ENCODE peak calls at places on chromosomes 1 and 21, in seven cellular contexts. One of them, this sample, is unnamed.

GRCh38 chr1:171142081-171142450 is 43.0 kb upstream of the FMO2 start:
- DNase-seq in mammary epithelial cell: no peak
- DNase-seq in lower leg skin: peak; percentile 89
- DNase-seq in prostate gland: peak; percentile 17
- DNase-seq in Calu3: no peak
- DNase-seq in hepatocyte: no peak
- DNase-seq in astrocyte of the cerebellum: peak; percentile 74
- DNase-seq in this sample: peak; percentile 45

GRCh38 chr1:177334276-177334675 is 163.5 kb downstream of the BRINP2 start:
- DNase-seq in mammary epithelial cell: no peak
- DNase-seq in lower leg skin: no peak
- DNase-seq in prostate gland: no peak
- DNase-seq in Calu3: no peak
- DNase-seq in hepatocyte: peak; percentile 25
- DNase-seq in astrocyte of the cerebellum: no peak
- DNase-seq in this sample: no peak

GRCh38 chr21:42592156-42592820 is 61.1 kb upstream of the PDE9A start:
- DNase-seq in mammary epithelial cell: no peak
- DNase-seq in lower leg skin: peak; percentile 68
- DNase-seq in prostate gland: no peak
- DNase-seq in Calu3: no peak
- DNase-seq in hepatocyte: no peak
- DNase-seq in astrocyte of the cerebellum: no peak
- DNase-seq in this sample: no peak

GRCh38 chr1:210776722-210777121 is 357.2 kb downstream of the KCNH1 start:
- DNase-seq in mammary epithelial cell: no peak
- DNase-seq in lower leg skin: no peak
- DNase-seq in prostate gland: no peak
- DNase-seq in Calu3: no peak
- DNase-seq in hepatocyte: no peak
- DNase-seq in astrocyte of the cerebellum: no peak
- DNase-seq in this sample: no peak

GRCh38 chr1:206470692-206471414 is 577 bp downstream of the IKBKE start:
- DNase-seq in mammary epithelial cell: peak; percentile 59
- DNase-seq in lower leg skin: no peak
- DNase-seq in prostate gland: no peak
- DNase-seq in Calu3: peak; percentile 16
- DNase-seq in hepatocyte: peak; percentile 56
- DNase-seq in astrocyte of the cerebellum: peak; percentile 34
- DNase-seq in this sample: peak; percentile 40

GRCh38 chr1:221347706-221348105 is 394.2 kb downstream of the DUSP10 start:
- DNase-seq in mammary epithelial cell: peak; percentile 5
- DNase-seq in lower leg skin: no peak
- DNase-seq in prostate gland: no peak
- DNase-seq in Calu3: no peak
- DNase-seq in hepatocyte: peak; percentile 7
- DNase-seq in astrocyte of the cerebellum: no peak
- DNase-seq in this sample: no peak

GRCh38 chr1:36231191-36231590 is 6.9 kb downstream of the THRAP3 start:
- DNase-seq in mammary epithelial cell: no peak
- DNase-seq in lower leg skin: peak; percentile 13
- DNase-seq in prostate gland: peak; percentile 46
- DNase-seq in Calu3: no peak
- DNase-seq in hepatocyte: no peak
- DNase-seq in astrocyte of the cerebellum: no peak
- DNase-seq in this sample: no peak

GRCh38 chr1:163093169-163093568 is 24.0 kb downstream of the RGS4 start:
- DNase-seq in mammary epithelial cell: no peak
- DNase-seq in lower leg skin: no peak
- DNase-seq in prostate gland: no peak
- DNase-seq in Calu3: no peak
- DNase-seq in hepatocyte: no peak
- DNase-seq in astrocyte of the cerebellum: no peak
- DNase-seq in this sample: no peak

GRCh38 chr1:113942527-113942926 is 13.4 kb downstream of the HIPK1 start:
- DNase-seq in mammary epithelial cell: no peak
- DNase-seq in lower leg skin: no peak
- DNase-seq in prostate gland: no peak
- DNase-seq in Calu3: no peak
- DNase-seq in hepatocyte: no peak
- DNase-seq in astrocyte of the cerebellum: no peak
- DNase-seq in this sample: no peak

GRCh38 chr1:156452863-156453262 is 47.7 kb downstream of the MEF2D start:
- DNase-seq in mammary epithelial cell: no peak
- DNase-seq in lower leg skin: no peak
- DNase-seq in prostate gland: no peak
- DNase-seq in Calu3: no peak
- DNase-seq in hepatocyte: no peak
- DNase-seq in astrocyte of the cerebellum: no peak
- DNase-seq in this sample: no peak

DNA sequence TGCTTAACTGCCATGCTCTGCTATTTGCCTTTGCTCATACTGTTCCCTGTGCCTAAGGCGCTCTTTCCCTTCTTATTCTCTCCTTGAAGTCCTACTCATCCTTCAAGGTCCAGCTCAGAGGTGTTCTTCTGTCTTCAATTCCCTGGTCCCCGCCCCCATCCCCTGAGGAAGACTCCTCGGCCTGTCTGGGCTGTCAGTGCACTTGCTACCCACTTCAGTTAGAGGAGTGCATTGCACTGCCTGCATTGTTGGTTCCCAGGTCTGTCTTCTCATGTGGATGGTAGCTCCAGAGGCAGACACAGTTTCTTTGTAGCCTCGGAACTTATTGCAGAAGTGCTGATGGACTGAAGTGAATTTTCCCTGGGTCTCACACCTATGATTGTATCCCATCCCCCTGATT is 194.0 kb downstream of the C1orf94 start:
- DNase-seq in mammary epithelial cell: no peak
- DNase-seq in lower leg skin: peak; percentile 66
- DNase-seq in prostate gland: no peak
- DNase-seq in Calu3: no peak
- DNase-seq in hepatocyte: no peak
- DNase-seq in astrocyte of the cerebellum: no peak
- DNase-seq in this sample: no peak
- TF ChIP-seq CTCF in mammary epithelial cell: no peak
- TF ChIP-seq CTCF in lower leg skin: no peak
- TF ChIP-seq CTCF in prostate gland: no peak
- TF ChIP-seq CTCF in Calu3: no peak
- TF ChIP-seq CTCF in hepatocyte: no peak
- TF ChIP-seq CTCF in astrocyte of the cerebellum: no peak
- TF ChIP-seq CTCF in this sample: no peak

GRCh38 chr1:29456685-29457084 is 220.4 kb downstream of the PTPRU start:
- DNase-seq in mammary epithelial cell: no peak
- DNase-seq in lower leg skin: peak; percentile 3
- DNase-seq in prostate gland: no peak
- DNase-seq in Calu3: no peak
- DNase-seq in hepatocyte: no peak
- DNase-seq in astrocyte of the cerebellum: no peak
- DNase-seq in this sample: no peak

GRCh38 chr1:29455781-29456180 is 219.5 kb downstream of the PTPRU start:
- DNase-seq in mammary epithelial cell: no peak
- DNase-seq in lower leg skin: no peak
- DNase-seq in prostate gland: no peak
- DNase-seq in Calu3: no peak
- DNase-seq in hepatocyte: no peak
- DNase-seq in astrocyte of the cerebellum: no peak
- DNase-seq in this sample: no peak

GRCh38 chr1:29452463-29453230 is 216.3 kb downstream of the PTPRU start:
- DNase-seq in mammary epithelial cell: no peak
- DNase-seq in lower leg skin: no peak
- DNase-seq in prostate gland: no peak
- DNase-seq in Calu3: no peak
- DNase-seq in hepatocyte: no peak
- DNase-seq in astrocyte of the cerebellum: no peak
- DNase-seq in this sample: no peak

GRCh38 chr1:29454616-29455380 is 218.5 kb downstream of the PTPRU start:
- DNase-seq in mammary epithelial cell: no peak
- DNase-seq in lower leg skin: no peak
- DNase-seq in prostate gland: no peak
- DNase-seq in Calu3: no peak
- DNase-seq in hepatocyte: no peak
- DNase-seq in astrocyte of the cerebellum: no peak
- DNase-seq in this sample: no peak

DNA sequence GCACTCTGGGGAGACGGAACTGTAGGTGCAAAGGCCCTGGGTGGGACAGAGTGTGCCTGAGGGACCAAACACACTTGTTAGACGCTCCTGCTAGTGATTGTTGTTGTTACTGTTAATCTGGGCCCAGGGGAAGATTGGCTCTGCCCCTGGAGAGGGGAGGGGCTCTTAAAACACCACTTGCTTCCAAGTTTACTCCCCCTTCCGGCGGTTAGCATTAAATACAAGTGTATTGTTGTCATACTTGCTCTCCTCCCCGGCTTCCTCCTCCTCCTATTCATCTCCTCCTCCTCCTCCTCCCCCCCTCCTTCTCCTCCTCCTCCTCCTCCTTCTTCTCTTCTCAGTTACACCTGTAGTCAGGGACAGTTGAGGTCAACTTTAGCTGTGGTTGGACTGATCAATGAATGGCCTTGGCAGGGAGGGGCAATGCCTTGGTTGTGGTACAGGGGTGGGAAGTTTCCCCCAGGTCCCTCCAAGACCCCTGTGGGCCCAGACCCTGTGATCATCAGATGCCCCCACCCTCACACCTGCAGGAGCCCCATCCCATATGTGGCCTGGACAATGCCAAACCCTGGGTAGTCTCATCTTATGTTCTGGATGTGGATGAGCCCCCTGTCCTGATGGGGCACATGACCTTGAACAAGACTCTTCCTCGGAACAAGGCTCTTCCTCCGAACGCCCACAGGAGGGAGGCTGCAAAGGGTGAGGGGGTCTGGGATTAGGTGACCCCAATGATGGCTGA is 217.3 kb downstream of the PTPRU start:
- DNase-seq in mammary epithelial cell: peak; percentile 15
- DNase-seq in lower leg skin: no peak
- DNase-seq in prostate gland: no peak
- DNase-seq in Calu3: peak; percentile 48
- DNase-seq in hepatocyte: peak; percentile 63
- DNase-seq in astrocyte of the cerebellum: peak; percentile 51
- DNase-seq in this sample: no peak
- TF ChIP-seq CTCF in mammary epithelial cell: peak; percentile 28
- TF ChIP-seq CTCF in lower leg skin: no peak
- TF ChIP-seq CTCF in prostate gland: peak; percentile 23
- TF ChIP-seq CTCF in Calu3: peak; percentile 17
- TF ChIP-seq CTCF in hepatocyte: peak; percentile 34
- TF ChIP-seq CTCF in astrocyte of the cerebellum: peak; percentile 39
- TF ChIP-seq CTCF in this sample: no peak

DNA sequence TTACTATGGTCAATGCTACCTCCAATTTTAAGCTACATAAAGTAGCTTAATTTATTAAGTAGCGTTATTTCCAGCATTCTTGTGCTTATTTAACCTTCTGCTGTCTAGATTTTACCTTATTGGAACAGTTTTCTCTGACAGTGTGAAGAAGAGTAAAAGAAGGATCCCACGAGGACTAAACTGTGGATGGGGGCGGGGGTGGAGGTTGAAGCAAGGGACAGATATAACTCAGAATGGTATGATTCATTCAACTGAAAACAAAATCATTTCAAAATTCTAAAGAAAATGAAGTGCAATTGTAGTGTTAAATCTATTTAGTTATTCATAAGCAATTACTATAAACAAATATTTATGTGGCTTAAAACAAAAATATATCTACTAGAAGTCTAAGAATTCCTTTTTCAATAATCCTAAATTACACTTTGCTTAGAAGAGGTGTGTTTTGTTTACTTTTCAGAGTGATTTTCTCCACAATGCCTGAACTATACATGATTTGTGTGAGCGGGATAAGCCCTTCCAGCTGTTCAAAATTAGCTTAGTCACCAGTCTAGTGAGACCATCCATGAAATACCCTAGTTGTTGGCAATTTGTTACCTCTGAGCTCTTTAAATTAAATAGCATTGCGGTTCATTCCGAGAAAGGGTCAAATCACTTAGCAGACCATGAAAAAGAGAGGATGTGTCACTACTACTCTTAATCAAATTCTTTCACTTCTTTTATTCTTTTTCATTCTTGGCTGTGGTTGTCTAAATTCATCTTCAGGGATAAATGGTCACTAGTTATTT is 11.6 kb upstream of the VAV3 start:
- DNase-seq in mammary epithelial cell: no peak
- DNase-seq in lower leg skin: no peak
- DNase-seq in prostate gland: no peak
- DNase-seq in Calu3: no peak
- DNase-seq in hepatocyte: no peak
- DNase-seq in astrocyte of the cerebellum: peak; percentile 70
- DNase-seq in this sample: no peak
- TF ChIP-seq CTCF in mammary epithelial cell: no peak
- TF ChIP-seq CTCF in lower leg skin: no peak
- TF ChIP-seq CTCF in prostate gland: no peak
- TF ChIP-seq CTCF in Calu3: no peak
- TF ChIP-seq CTCF in hepatocyte: no peak
- TF ChIP-seq CTCF in astrocyte of the cerebellum: no peak
- TF ChIP-seq CTCF in this sample: no peak

GRCh38 chr1:38528600-38528999 is 331.0 kb downstream of the RRAGC start:
- DNase-seq in mammary epithelial cell: no peak
- DNase-seq in lower leg skin: no peak
- DNase-seq in prostate gland: no peak
- DNase-seq in Calu3: no peak
- DNase-seq in hepatocyte: no peak
- DNase-seq in astrocyte of the cerebellum: no peak
- DNase-seq in this sample: no peak

GRCh38 chr1:38525343-38525948 is 334.1 kb downstream of the RRAGC start:
- DNase-seq in mammary epithelial cell: no peak
- DNase-seq in lower leg skin: no peak
- DNase-seq in prostate gland: no peak
- DNase-seq in Calu3: no peak
- DNase-seq in hepatocyte: peak; percentile 26
- DNase-seq in astrocyte of the cerebellum: no peak
- DNase-seq in this sample: no peak

GRCh38 chr1:38526046-38526445 is 333.5 kb downstream of the RRAGC start:
- DNase-seq in mammary epithelial cell: no peak
- DNase-seq in lower leg skin: no peak
- DNase-seq in prostate gland: no peak
- DNase-seq in Calu3: no peak
- DNase-seq in hepatocyte: no peak
- DNase-seq in astrocyte of the cerebellum: no peak
- DNase-seq in this sample: no peak

GRCh38 chr1:38529337-38529860 is 330.2 kb downstream of the RRAGC start:
- DNase-seq in mammary epithelial cell: no peak
- DNase-seq in lower leg skin: no peak
- DNase-seq in prostate gland: no peak
- DNase-seq in Calu3: no peak
- DNase-seq in hepatocyte: no peak
- DNase-seq in astrocyte of the cerebellum: no peak
- DNase-seq in this sample: no peak

DNA sequence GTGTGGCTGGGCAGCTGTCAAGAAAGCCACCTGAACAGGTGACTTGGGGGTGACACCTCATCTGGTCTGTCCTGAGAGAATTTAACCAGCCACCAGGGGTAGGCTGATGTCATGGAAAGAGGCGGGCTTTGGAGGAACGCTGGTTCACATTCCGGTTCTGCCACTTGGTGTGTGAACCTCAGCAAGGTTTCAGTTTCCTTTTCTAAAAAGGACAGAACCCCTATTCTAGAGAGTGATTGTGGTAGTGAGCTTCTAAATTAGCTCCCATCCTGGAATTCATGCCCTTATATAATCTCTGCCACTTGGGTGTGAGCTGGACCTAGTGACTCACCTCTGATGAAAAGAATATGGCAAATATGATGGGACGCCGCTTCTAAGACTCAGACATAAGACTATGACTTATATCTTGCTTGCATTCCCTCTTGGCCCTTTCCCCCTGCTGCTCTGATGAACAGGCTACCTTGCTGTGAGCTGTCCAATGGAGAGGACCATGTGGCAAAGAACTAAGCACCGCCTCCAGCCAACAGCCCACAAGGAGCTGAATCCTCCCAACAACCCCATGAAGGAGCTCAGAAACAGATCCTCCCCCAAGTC is 332.1 kb downstream of the RRAGC start:
- DNase-seq in mammary epithelial cell: no peak
- DNase-seq in lower leg skin: no peak
- DNase-seq in prostate gland: peak; percentile 68
- DNase-seq in Calu3: peak; percentile 68
- DNase-seq in hepatocyte: peak; percentile 31
- DNase-seq in astrocyte of the cerebellum: no peak
- DNase-seq in this sample: no peak
- TF ChIP-seq CTCF in mammary epithelial cell: no peak
- TF ChIP-seq CTCF in lower leg skin: no peak
- TF ChIP-seq CTCF in prostate gland: peak; percentile 48
- TF ChIP-seq CTCF in Calu3: no peak
- TF ChIP-seq CTCF in hepatocyte: no peak
- TF ChIP-seq CTCF in astrocyte of the cerebellum: no peak
- TF ChIP-seq CTCF in this sample: no peak

This sample was measured in psoas muscle.